ENCODE peak calls at places on chromosome 7, in ten cellular contexts. T, U, C, L, G, H, I, R, J and P are unnamed samples.

GRCh38 chr7:151884276-151885201 is 7.6 kb upstream of the PRKAG2 start:
- DNase-seq in J (no peak), G (no peak), T (no peak), H (no peak), L (peak), R (no peak), U (no peak), I (no peak), C (no peak), P (no peak)

GRCh38 chr7:95863-96260 is 96.5 kb upstream of the FAM20C start:
- DNase-seq in R (no peak), I (no peak), H (no peak), C (no peak), T (no peak), U (no peak), G (no peak), J (no peak), L (no peak), P (no peak)

GRCh38 chr7:106418094-106418493 is 133.3 kb upstream of the NAMPT start:
- DNase-seq in H (peak), R (no peak), J (no peak), C (peak), G (no peak), T (no peak), U (no peak), L (no peak), I (no peak), P (peak)

GRCh38 chr7:133705596-133705995 is 421.5 kb upstream of the LRGUK start:
- DNase-seq in I (no peak), C (no peak), R (no peak), G (no peak), U (no peak), L (no peak), T (no peak), J (no peak), H (no peak), P (peak)

GRCh38 chr7:139079861-139080260 is 29.7 kb downstream of the ZC3HAV1 start:
- DNase-seq in J (no peak), C (no peak), L (no peak), R (no peak), T (no peak), U (no peak), G (no peak), I (no peak), H (no peak), P (no peak)

GRCh38 chr7:131327049-131327625 is 539 bp upstream of the MKLN1 start:
- DNase-seq in R (peak), J (no peak), L (no peak), C (peak), G (peak), T (peak), H (peak), I (no peak), U (no peak), P (peak)

GRCh38 chr7:111392976-111393762 is 169.1 kb downstream of the IMMP2L start:
- DNase-seq in R (no peak), T (no peak), H (no peak), G (no peak), L (no peak), I (peak), J (no peak), U (no peak), C (no peak), P (no peak)

GRCh38 chr7:130566168-130566897 is 74.4 kb downstream of the MEST start:
- DNase-seq in C (no peak), J (no peak), U (no peak), L (no peak), G (no peak), I (no peak), T (no peak), R (peak), H (no peak), P (no peak)